ENCODE peak calls at places on chromosomes 3 and 15, in five cellular contexts. One of them, this sample, is unnamed.

GRCh38 chr15:62307551-62307950 is 142.5 kb upstream of the C2CD4B start:
- DNase-seq in LNCaP clone FGC: no peak
- DNase-seq in upper lobe of right lung: no peak
- DNase-seq in psoas muscle: no peak
- DNase-seq in kidney epithelial cell: no peak
- DNase-seq in this sample: no peak

GRCh38 chr15:59420986-59421618 is 16.9 kb upstream of the FAM81A start:
- DNase-seq in LNCaP clone FGC: no peak
- DNase-seq in upper lobe of right lung: no peak
- DNase-seq in psoas muscle: no peak
- DNase-seq in kidney epithelial cell: no peak
- DNase-seq in this sample: no peak

GRCh38 chr3:85800676-85801075 is 841.9 kb downstream of the CADM2 start:
- DNase-seq in LNCaP clone FGC: no peak
- DNase-seq in upper lobe of right lung: no peak
- DNase-seq in psoas muscle: no peak
- DNase-seq in kidney epithelial cell: no peak
- DNase-seq in this sample: no peak

GRCh38 chr3:190225186-190225692 is 97.0 kb downstream of the CLDN1 start:
- DNase-seq in LNCaP clone FGC: peak; percentile 33
- DNase-seq in upper lobe of right lung: no peak
- DNase-seq in psoas muscle: no peak
- DNase-seq in kidney epithelial cell: no peak
- DNase-seq in this sample: peak; percentile 47

GRCh38 chr3:1406250-1406649 is 313.4 kb downstream of the CNTN6 start:
- DNase-seq in LNCaP clone FGC: no peak
- DNase-seq in upper lobe of right lung: no peak
- DNase-seq in psoas muscle: no peak
- DNase-seq in kidney epithelial cell: no peak
- DNase-seq in this sample: no peak

GRCh38 chr3:142863965-142864924 is 24.6 kb downstream of the PCOLCE2 start:
- DNase-seq in LNCaP clone FGC: no peak
- DNase-seq in upper lobe of right lung: no peak
- DNase-seq in psoas muscle: no peak
- DNase-seq in kidney epithelial cell: no peak
- DNase-seq in this sample: no peak

GRCh38 chr15:38564557-38565286 is at the start of gene RASGRP1:
- DNase-seq in LNCaP clone FGC: no peak
- DNase-seq in upper lobe of right lung: peak; percentile 88
- DNase-seq in psoas muscle: peak; percentile 55
- DNase-seq in kidney epithelial cell: no peak
- DNase-seq in this sample: peak; percentile 92

GRCh38 chr15:90869601-90870353 is 1.4 kb downstream of the FURIN start:
- DNase-seq in LNCaP clone FGC: no peak
- DNase-seq in upper lobe of right lung: peak; percentile 90
- DNase-seq in psoas muscle: peak; percentile 77
- DNase-seq in kidney epithelial cell: peak; percentile 85
- DNase-seq in this sample: peak; percentile 35

GRCh38 chr15:33089878-33090757 is 104.4 kb downstream of the FMN1 start:
- DNase-seq in LNCaP clone FGC: peak; percentile 35
- DNase-seq in upper lobe of right lung: no peak
- DNase-seq in psoas muscle: no peak
- DNase-seq in kidney epithelial cell: no peak
- DNase-seq in this sample: peak; percentile 22

GRCh38 chr15:47725924-47726323 is 8.6 kb downstream of the SEMA6D start:
- DNase-seq in LNCaP clone FGC: no peak
- DNase-seq in upper lobe of right lung: no peak
- DNase-seq in psoas muscle: no peak
- DNase-seq in kidney epithelial cell: no peak
- DNase-seq in this sample: no peak

GRCh38 chr3:54357307-54357706 is 235.0 kb downstream of the CACNA2D3 start:
- DNase-seq in LNCaP clone FGC: no peak
- DNase-seq in upper lobe of right lung: no peak
- DNase-seq in psoas muscle: no peak
- DNase-seq in kidney epithelial cell: no peak
- DNase-seq in this sample: no peak

GRCh38 chr3:150319900-150320299 is 88.2 kb upstream of the TSC22D2 start:
- DNase-seq in LNCaP clone FGC: no peak
- DNase-seq in upper lobe of right lung: no peak
- DNase-seq in psoas muscle: no peak
- DNase-seq in kidney epithelial cell: peak; percentile 99
- DNase-seq in this sample: peak; percentile 4

GRCh38 chr15:76935620-76936019 is 4.1 kb downstream of the RCN2 start:
- DNase-seq in LNCaP clone FGC: no peak
- DNase-seq in upper lobe of right lung: no peak
- DNase-seq in psoas muscle: no peak
- DNase-seq in kidney epithelial cell: peak; percentile 77
- DNase-seq in this sample: peak; percentile 80

GRCh38 chr3:133928136-133928893 is 32.6 kb upstream of the RAB6B start:
- DNase-seq in LNCaP clone FGC: no peak
- DNase-seq in upper lobe of right lung: no peak
- DNase-seq in psoas muscle: no peak
- DNase-seq in kidney epithelial cell: no peak
- DNase-seq in this sample: no peak

GRCh38 chr15:51162865-51163762 is 68.4 kb upstream of the TNFAIP8L3 start:
- DNase-seq in LNCaP clone FGC: no peak
- DNase-seq in upper lobe of right lung: no peak
- DNase-seq in psoas muscle: peak; percentile 59
- DNase-seq in kidney epithelial cell: no peak
- DNase-seq in this sample: peak; percentile 72

GRCh38 chr3:29746163-29746562 is 465.3 kb downstream of the RBMS3 start:
- DNase-seq in LNCaP clone FGC: no peak
- DNase-seq in upper lobe of right lung: no peak
- DNase-seq in psoas muscle: no peak
- DNase-seq in kidney epithelial cell: no peak
- DNase-seq in this sample: no peak

GRCh38 chr3:82474711-82475110 is 713.3 kb upstream of the GBE1 start:
- DNase-seq in LNCaP clone FGC: no peak
- DNase-seq in upper lobe of right lung: no peak
- DNase-seq in psoas muscle: no peak
- DNase-seq in kidney epithelial cell: no peak
- DNase-seq in this sample: no peak

GRCh38 chr3:155282416-155283091 is 10.9 kb downstream of the STRIT1 start:
- DNase-seq in LNCaP clone FGC: no peak
- DNase-seq in upper lobe of right lung: no peak
- DNase-seq in psoas muscle: no peak
- DNase-seq in kidney epithelial cell: no peak
- DNase-seq in this sample: no peak

GRCh38 chr3:84125201-84125721 is 833.5 kb upstream of the CADM2 start:
- DNase-seq in LNCaP clone FGC: no peak
- DNase-seq in upper lobe of right lung: no peak
- DNase-seq in psoas muscle: no peak
- DNase-seq in kidney epithelial cell: no peak
- DNase-seq in this sample: no peak

GRCh38 chr3:59374812-59375211 is 325.0 kb upstream of the CFAP20DC start:
- DNase-seq in LNCaP clone FGC: no peak
- DNase-seq in upper lobe of right lung: no peak
- DNase-seq in psoas muscle: no peak
- DNase-seq in kidney epithelial cell: no peak
- DNase-seq in this sample: peak; percentile 93

GRCh38 chr3:197350446-197350845 is 52.0 kb upstream of the DLG1 start:
- DNase-seq in LNCaP clone FGC: no peak
- DNase-seq in upper lobe of right lung: no peak
- DNase-seq in psoas muscle: no peak
- DNase-seq in kidney epithelial cell: no peak
- DNase-seq in this sample: no peak

GRCh38 chr3:154818676-154819255 is 261.4 kb upstream of the MME start:
- DNase-seq in LNCaP clone FGC: no peak
- DNase-seq in upper lobe of right lung: no peak
- DNase-seq in psoas muscle: no peak
- DNase-seq in kidney epithelial cell: no peak
- DNase-seq in this sample: no peak

GRCh38 chr15:62644216-62644873 is 398.2 kb upstream of the TPM1 start:
- DNase-seq in LNCaP clone FGC: no peak
- DNase-seq in upper lobe of right lung: no peak
- DNase-seq in psoas muscle: no peak
- DNase-seq in kidney epithelial cell: no peak
- DNase-seq in this sample: no peak

GRCh38 chr3:67529915-67530314 is 124.5 kb downstream of the SUCLG2 start:
- DNase-seq in LNCaP clone FGC: no peak
- DNase-seq in upper lobe of right lung: no peak
- DNase-seq in psoas muscle: no peak
- DNase-seq in kidney epithelial cell: no peak
- DNase-seq in this sample: peak; percentile 6

GRCh38 chr3:33729993-33730392 is 11.9 kb upstream of the CLASP2 start:
- DNase-seq in LNCaP clone FGC: no peak
- DNase-seq in upper lobe of right lung: no peak
- DNase-seq in psoas muscle: no peak
- DNase-seq in kidney epithelial cell: no peak
- DNase-seq in this sample: peak; percentile 72

GRCh38 chr3:178849220-178849910 is 222.2 kb downstream of the ZMAT3 start:
- DNase-seq in LNCaP clone FGC: no peak
- DNase-seq in upper lobe of right lung: no peak
- DNase-seq in psoas muscle: no peak
- DNase-seq in kidney epithelial cell: no peak
- DNase-seq in this sample: no peak

GRCh38 chr15:38610748-38611147 is 46.1 kb upstream of the RASGRP1 start:
- DNase-seq in LNCaP clone FGC: no peak
- DNase-seq in upper lobe of right lung: no peak
- DNase-seq in psoas muscle: no peak
- DNase-seq in kidney epithelial cell: no peak
- DNase-seq in this sample: peak; percentile 36

GRCh38 chr15:52653451-52653964 is 25.7 kb downstream of the ATOSA start:
- DNase-seq in LNCaP clone FGC: peak; percentile 99
- DNase-seq in upper lobe of right lung: no peak
- DNase-seq in psoas muscle: no peak
- DNase-seq in kidney epithelial cell: peak; percentile 76
- DNase-seq in this sample: no peak

GRCh38 chr3:195151402-195151801 is 119.6 kb downstream of the XXYLT1 start:
- DNase-seq in LNCaP clone FGC: no peak
- DNase-seq in upper lobe of right lung: no peak
- DNase-seq in psoas muscle: no peak
- DNase-seq in kidney epithelial cell: no peak
- DNase-seq in this sample: no peak

GRCh38 chr3:21506061-21506460 is 244.9 kb downstream of the ZNF385D start:
- DNase-seq in LNCaP clone FGC: no peak
- DNase-seq in upper lobe of right lung: no peak
- DNase-seq in psoas muscle: no peak
- DNase-seq in kidney epithelial cell: no peak
- DNase-seq in this sample: no peak

GRCh38 chr3:43810797-43811196 is 120.1 kb downstream of the ABHD5 start:
- DNase-seq in LNCaP clone FGC: no peak
- DNase-seq in upper lobe of right lung: no peak
- DNase-seq in psoas muscle: no peak
- DNase-seq in kidney epithelial cell: no peak
- DNase-seq in this sample: no peak

GRCh38 chr3:158430968-158431367 is 140.0 kb upstream of the MLF1 start:
- DNase-seq in LNCaP clone FGC: no peak
- DNase-seq in upper lobe of right lung: no peak
- DNase-seq in psoas muscle: no peak
- DNase-seq in kidney epithelial cell: no peak
- DNase-seq in this sample: no peak

GRCh38 chr3:65412591-65412990 is 626.1 kb downstream of the MAGI1 start:
- DNase-seq in LNCaP clone FGC: peak; percentile 94
- DNase-seq in upper lobe of right lung: no peak
- DNase-seq in psoas muscle: peak; percentile 25
- DNase-seq in kidney epithelial cell: no peak
- DNase-seq in this sample: no peak

GRCh38 chr3:139715736-139716135 is 38.0 kb upstream of the NMNAT3 start:
- DNase-seq in LNCaP clone FGC: no peak
- DNase-seq in upper lobe of right lung: no peak
- DNase-seq in psoas muscle: no peak
- DNase-seq in kidney epithelial cell: no peak
- DNase-seq in this sample: no peak

GRCh38 chr3:90062018-90062417 is 954.6 kb downstream of the EPHA3 start:
- DNase-seq in LNCaP clone FGC: no peak
- DNase-seq in upper lobe of right lung: no peak
- DNase-seq in psoas muscle: no peak
- DNase-seq in kidney epithelial cell: peak; percentile 19
- DNase-seq in this sample: no peak
- TF ChIP-seq CTCF in LNCaP clone FGC: no peak
- TF ChIP-seq CTCF in upper lobe of right lung: no peak
- TF ChIP-seq CTCF in psoas muscle: no peak
- TF ChIP-seq CTCF in kidney epithelial cell: no peak
- TF ChIP-seq CTCF in this sample: no peak

DNA sequence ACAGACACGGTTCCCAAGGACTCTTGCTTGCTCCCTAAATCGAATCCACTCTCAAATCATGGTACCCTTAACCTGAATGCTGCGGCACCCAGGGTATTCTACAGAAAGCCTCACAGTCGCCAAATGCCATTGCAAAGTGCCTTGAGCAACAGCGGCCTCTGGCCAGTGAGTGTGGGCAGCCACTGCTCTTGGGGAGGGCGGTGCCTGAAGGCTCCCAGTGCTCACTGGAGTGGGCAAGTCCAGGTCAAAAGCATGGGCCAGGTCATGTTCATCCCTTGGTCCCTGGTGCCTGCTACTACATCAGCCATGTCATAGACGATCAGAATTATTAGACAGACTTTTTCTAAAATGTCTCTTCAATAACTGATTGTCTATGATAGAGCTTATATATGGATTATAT is 82.5 kb downstream of the ADAMTS17 start:
- DNase-seq in LNCaP clone FGC: no peak
- DNase-seq in upper lobe of right lung: no peak
- DNase-seq in psoas muscle: no peak
- DNase-seq in kidney epithelial cell: no peak
- DNase-seq in this sample: no peak
- H3K4me3 ChIP-seq in LNCaP clone FGC: no peak overlapping the region
- H3K4me3 ChIP-seq in upper lobe of right lung: no peak overlapping the region
- H3K4me3 ChIP-seq in psoas muscle: no peak overlapping the region
- H3K4me3 ChIP-seq in kidney epithelial cell: no peak overlapping the region
- H3K4me3 ChIP-seq in this sample: no peak overlapping the region

GRCh38 chr15:81752974-81753373 is 292.8 kb downstream of the MEX3B start:
- DNase-seq in LNCaP clone FGC: no peak
- DNase-seq in upper lobe of right lung: no peak
- DNase-seq in psoas muscle: no peak
- DNase-seq in kidney epithelial cell: no peak
- DNase-seq in this sample: no peak
- TF ChIP-seq CTCF in LNCaP clone FGC: peak; percentile 7
- TF ChIP-seq CTCF in upper lobe of right lung: no peak
- TF ChIP-seq CTCF in psoas muscle: no peak
- TF ChIP-seq CTCF in kidney epithelial cell: no peak
- TF ChIP-seq CTCF in this sample: no peak

GRCh38 chr3:131690800-131691199 is 188.0 kb upstream of the MRPL3 start:
- DNase-seq in LNCaP clone FGC: no peak
- DNase-seq in upper lobe of right lung: no peak
- DNase-seq in psoas muscle: no peak
- DNase-seq in kidney epithelial cell: no peak
- DNase-seq in this sample: no peak

GRCh38 chr3:131688370-131688769 is 185.6 kb upstream of the MRPL3 start:
- DNase-seq in LNCaP clone FGC: no peak
- DNase-seq in upper lobe of right lung: no peak
- DNase-seq in psoas muscle: no peak
- DNase-seq in kidney epithelial cell: no peak
- DNase-seq in this sample: no peak

GRCh38 chr3:131694351-131694750 is 191.6 kb upstream of the MRPL3 start:
- DNase-seq in LNCaP clone FGC: no peak
- DNase-seq in upper lobe of right lung: no peak
- DNase-seq in psoas muscle: no peak
- DNase-seq in kidney epithelial cell: no peak
- DNase-seq in this sample: no peak

DNA sequence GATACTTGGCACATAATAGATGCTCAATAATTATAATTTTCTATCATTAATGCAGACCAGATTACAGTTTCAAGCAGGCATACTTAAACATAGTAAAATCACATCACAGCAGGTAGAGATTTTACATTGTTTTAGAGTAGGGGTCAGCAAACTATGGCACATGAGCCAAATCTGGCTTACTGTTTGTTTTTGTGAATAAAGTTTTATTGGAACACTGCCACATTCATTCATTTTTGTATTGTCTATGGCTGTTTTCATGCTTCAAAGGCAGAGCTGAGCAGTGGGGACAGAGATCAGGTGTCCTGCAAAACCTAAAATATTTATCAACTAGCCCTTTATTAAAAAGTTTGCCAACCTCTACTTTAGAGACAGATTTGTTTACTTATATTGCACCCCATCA is 189.6 kb upstream of the MRPL3 start:
- DNase-seq in LNCaP clone FGC: no peak
- DNase-seq in upper lobe of right lung: no peak
- DNase-seq in psoas muscle: no peak
- DNase-seq in kidney epithelial cell: no peak
- DNase-seq in this sample: no peak
- H3K4me3 ChIP-seq in LNCaP clone FGC: no peak overlapping the region
- H3K4me3 ChIP-seq in upper lobe of right lung: no peak overlapping the region
- H3K4me3 ChIP-seq in psoas muscle: no peak overlapping the region
- H3K4me3 ChIP-seq in kidney epithelial cell: no peak overlapping the region
- H3K4me3 ChIP-seq in this sample: no peak overlapping the region

This sample was measured in GM12865.